ENCODE peak calls at places on chromosome 9, in ten cellular contexts. One of them, this sample, is unnamed.

GRCh38 chr9:82021198-82021597 is 32.6 kb downstream of the SPATA31D1 start:
- DNase-seq in CD8-positive, alpha-beta memory T cell: no peak
- DNase-seq in GM23248: peak; percentile 98
- DNase-seq in dorsolateral prefrontal cortex: no peak
- DNase-seq in hepatocyte: peak; percentile 24
- DNase-seq in kidney: no peak
- DNase-seq in PC-3: peak; percentile 62
- DNase-seq in right lobe of liver: no peak
- DNase-seq in A673: no peak
- DNase-seq in right cardiac atrium: no peak
- DNase-seq in this sample: no peak

GRCh38 chr9:110048976-110049698 is 158.8 kb downstream of the C9orf152 start:
- DNase-seq in GM23248: peak; percentile 66
- DNase-seq in PC-3: peak; percentile 35
- DNase-seq in kidney: peak; percentile 70
- DNase-seq in right lobe of liver: no peak
- DNase-seq in hepatocyte: peak; percentile 36
- DNase-seq in A673: no peak
- DNase-seq in CD8-positive, alpha-beta memory T cell: no peak
- DNase-seq in right cardiac atrium: peak; percentile 64
- DNase-seq in dorsolateral prefrontal cortex: no peak
- DNase-seq in this sample: peak; percentile 55

GRCh38 chr9:4228606-4229005 is 71.3 kb downstream of the GLIS3 start:
- DNase-seq in hepatocyte: peak; percentile 48
- DNase-seq in right lobe of liver: no peak
- DNase-seq in dorsolateral prefrontal cortex: no peak
- DNase-seq in kidney: no peak
- DNase-seq in A673: peak; percentile 22
- DNase-seq in GM23248: peak; percentile 63
- DNase-seq in right cardiac atrium: no peak
- DNase-seq in PC-3: peak; percentile 51
- DNase-seq in CD8-positive, alpha-beta memory T cell: no peak
- DNase-seq in this sample: no peak

GRCh38 chr9:4887556-4887955 is 94.8 kb downstream of the RCL1 start:
- DNase-seq in dorsolateral prefrontal cortex: no peak
- DNase-seq in A673: peak; percentile 7
- DNase-seq in GM23248: peak; percentile 57
- DNase-seq in CD8-positive, alpha-beta memory T cell: no peak
- DNase-seq in right cardiac atrium: peak; percentile 68
- DNase-seq in hepatocyte: no peak
- DNase-seq in right lobe of liver: no peak
- DNase-seq in PC-3: no peak
- DNase-seq in kidney: no peak
- DNase-seq in this sample: peak; percentile 84

GRCh38 chr9:87570000-87570834 is 72.5 kb downstream of the DAPK1 start:
- DNase-seq in kidney: no peak
- DNase-seq in dorsolateral prefrontal cortex: no peak
- DNase-seq in GM23248: no peak
- DNase-seq in hepatocyte: peak; percentile 51
- DNase-seq in PC-3: no peak
- DNase-seq in CD8-positive, alpha-beta memory T cell: no peak
- DNase-seq in A673: no peak
- DNase-seq in right lobe of liver: no peak
- DNase-seq in right cardiac atrium: no peak
- DNase-seq in this sample: no peak

GRCh38 chr9:93709600-93710369 is 133.4 kb downstream of the PHF2 start:
- DNase-seq in A673: no peak
- DNase-seq in CD8-positive, alpha-beta memory T cell: no peak
- DNase-seq in PC-3: no peak
- DNase-seq in dorsolateral prefrontal cortex: no peak
- DNase-seq in kidney: no peak
- DNase-seq in right lobe of liver: no peak
- DNase-seq in right cardiac atrium: no peak
- DNase-seq in GM23248: no peak
- DNase-seq in hepatocyte: no peak
- DNase-seq in this sample: no peak

GRCh38 chr9:120438111-120438510 is 141.9 kb downstream of the CDK5RAP2 start:
- DNase-seq in CD8-positive, alpha-beta memory T cell: no peak
- DNase-seq in right lobe of liver: no peak
- DNase-seq in hepatocyte: no peak
- DNase-seq in right cardiac atrium: no peak
- DNase-seq in GM23248: peak; percentile 28
- DNase-seq in A673: no peak
- DNase-seq in kidney: no peak
- DNase-seq in dorsolateral prefrontal cortex: no peak
- DNase-seq in PC-3: peak; percentile 14
- DNase-seq in this sample: no peak

GRCh38 chr9:138071292-138071691 is 193.7 kb downstream of the CACNA1B start:
- DNase-seq in GM23248: no peak
- DNase-seq in dorsolateral prefrontal cortex: peak; percentile 22
- DNase-seq in A673: no peak
- DNase-seq in right lobe of liver: peak; percentile 40
- DNase-seq in right cardiac atrium: peak; percentile 31
- DNase-seq in PC-3: no peak
- DNase-seq in hepatocyte: no peak
- DNase-seq in CD8-positive, alpha-beta memory T cell: no peak
- DNase-seq in kidney: peak; percentile 22
- DNase-seq in this sample: peak; percentile 41

GRCh38 chr9:130111805-130112204 is 58.1 kb downstream of the GPR107 start:
- DNase-seq in hepatocyte: no peak
- DNase-seq in right cardiac atrium: no peak
- DNase-seq in CD8-positive, alpha-beta memory T cell: no peak
- DNase-seq in GM23248: no peak
- DNase-seq in kidney: peak; percentile 36
- DNase-seq in PC-3: no peak
- DNase-seq in A673: no peak
- DNase-seq in dorsolateral prefrontal cortex: no peak
- DNase-seq in right lobe of liver: no peak
- DNase-seq in this sample: no peak

GRCh38 chr9:77679088-77679487 is 31.0 kb upstream of the GNA14 start:
- DNase-seq in GM23248: peak; percentile 5
- DNase-seq in right cardiac atrium: no peak
- DNase-seq in right lobe of liver: no peak
- DNase-seq in A673: peak; percentile 46
- DNase-seq in PC-3: peak; percentile 6
- DNase-seq in CD8-positive, alpha-beta memory T cell: no peak
- DNase-seq in hepatocyte: no peak
- DNase-seq in kidney: no peak
- DNase-seq in dorsolateral prefrontal cortex: no peak
- DNase-seq in this sample: no peak

GRCh38 chr9:35342221-35342620 is 147.7 kb upstream of the RUSC2 start:
- DNase-seq in right cardiac atrium: no peak
- DNase-seq in hepatocyte: no peak
- DNase-seq in right lobe of liver: no peak
- DNase-seq in CD8-positive, alpha-beta memory T cell: no peak
- DNase-seq in PC-3: no peak
- DNase-seq in A673: no peak
- DNase-seq in kidney: no peak
- DNase-seq in GM23248: peak; percentile 70
- DNase-seq in dorsolateral prefrontal cortex: no peak
- DNase-seq in this sample: no peak
- H3K4me3 ChIP-seq in right cardiac atrium: peak overlapping the region; percentile 39
- H3K4me3 ChIP-seq in hepatocyte: no peak overlapping the region
- H3K4me3 ChIP-seq in right lobe of liver: no peak overlapping the region
- H3K4me3 ChIP-seq in CD8-positive, alpha-beta memory T cell: no peak overlapping the region
- H3K4me3 ChIP-seq in PC-3: no peak overlapping the region
- H3K4me3 ChIP-seq in A673: no peak overlapping the region
- H3K4me3 ChIP-seq in kidney: peak overlapping the region; percentile 38
- H3K4me3 ChIP-seq in GM23248: peak overlapping the region; percentile 49
- H3K4me3 ChIP-seq in dorsolateral prefrontal cortex: peak overlapping the region; percentile 30
- H3K4me3 ChIP-seq in this sample: peak overlapping the region; percentile 9

GRCh38 chr9:133609311-133610098 is at the start of gene FAM163B:
- DNase-seq in hepatocyte: peak; percentile 86
- DNase-seq in right cardiac atrium: peak; percentile 88
- DNase-seq in PC-3: no peak
- DNase-seq in A673: peak; percentile 69
- DNase-seq in kidney: peak; percentile 82
- DNase-seq in dorsolateral prefrontal cortex: peak; percentile 74
- DNase-seq in GM23248: peak; percentile 53
- DNase-seq in right lobe of liver: peak; percentile 65
- DNase-seq in CD8-positive, alpha-beta memory T cell: no peak
- DNase-seq in this sample: no peak
- H3K4me3 ChIP-seq in hepatocyte: no peak within 1 kb of the TSS
- H3K4me3 ChIP-seq in right cardiac atrium: no peak within 1 kb of the TSS
- H3K4me3 ChIP-seq in PC-3: no peak within 1 kb of the TSS
- H3K4me3 ChIP-seq in A673: no peak within 1 kb of the TSS
- H3K4me3 ChIP-seq in kidney: no peak within 1 kb of the TSS
- H3K4me3 ChIP-seq in dorsolateral prefrontal cortex: peak within 1 kb of the TSS; percentile 54
- H3K4me3 ChIP-seq in GM23248: no peak within 1 kb of the TSS
- H3K4me3 ChIP-seq in right lobe of liver: no peak within 1 kb of the TSS
- H3K4me3 ChIP-seq in CD8-positive, alpha-beta memory T cell: no peak within 1 kb of the TSS
- H3K4me3 ChIP-seq in this sample: no peak within 1 kb of the TSS

DNA sequence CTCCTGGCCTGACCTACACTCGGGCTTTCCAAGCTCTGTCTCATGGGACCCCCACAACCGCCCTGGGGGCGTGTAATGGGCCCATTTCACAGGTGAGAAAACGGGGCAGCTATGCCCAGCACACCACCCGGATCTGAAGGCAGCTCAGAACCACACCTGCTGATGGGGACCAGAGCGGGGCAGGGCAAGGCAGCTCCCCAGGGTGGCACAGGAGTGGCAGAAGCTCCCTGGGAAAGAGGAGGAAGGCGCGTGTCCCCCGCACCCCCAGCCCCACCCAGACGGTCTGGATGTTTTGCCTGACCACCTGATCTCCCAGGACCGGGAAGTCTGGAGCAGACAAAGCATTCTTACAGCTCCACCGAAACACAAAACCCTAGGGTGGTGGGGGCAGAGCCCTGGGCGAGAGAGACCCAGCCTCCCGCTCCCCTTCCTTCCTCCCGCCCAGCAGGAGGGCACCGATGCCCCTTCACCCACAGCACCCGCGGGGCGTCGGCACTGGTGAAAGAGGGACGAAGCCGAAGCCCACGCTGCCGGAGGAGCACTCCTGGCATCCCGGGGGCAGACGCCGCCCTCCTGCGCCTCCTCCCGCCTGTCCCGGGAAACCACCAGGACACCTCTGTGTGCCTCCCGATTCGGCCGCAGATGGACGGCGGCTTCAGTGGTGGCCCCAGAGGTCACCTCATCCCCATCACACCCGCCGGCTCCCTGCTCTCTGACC is 14.5 kb downstream of the NOTCH1 start:
- DNase-seq in right lobe of liver: no peak
- DNase-seq in CD8-positive, alpha-beta memory T cell: no peak
- DNase-seq in PC-3: no peak
- DNase-seq in dorsolateral prefrontal cortex: no peak
- DNase-seq in right cardiac atrium: no peak
- DNase-seq in A673: no peak
- DNase-seq in kidney: no peak
- DNase-seq in GM23248: no peak
- DNase-seq in hepatocyte: no peak
- DNase-seq in this sample: no peak
- H3K4me3 ChIP-seq in right lobe of liver: no peak overlapping the region
- H3K4me3 ChIP-seq in CD8-positive, alpha-beta memory T cell: no peak overlapping the region
- H3K4me3 ChIP-seq in PC-3: no peak overlapping the region
- H3K4me3 ChIP-seq in dorsolateral prefrontal cortex: no peak overlapping the region
- H3K4me3 ChIP-seq in right cardiac atrium: no peak overlapping the region
- H3K4me3 ChIP-seq in A673: no peak overlapping the region
- H3K4me3 ChIP-seq in kidney: no peak overlapping the region
- H3K4me3 ChIP-seq in GM23248: no peak overlapping the region
- H3K4me3 ChIP-seq in hepatocyte: no peak overlapping the region
- H3K4me3 ChIP-seq in this sample: no peak overlapping the region

GRCh38 chr9:35078066-35078465 is 1.7 kb downstream of the FANCG start:
- DNase-seq in kidney: no peak
- DNase-seq in dorsolateral prefrontal cortex: no peak
- DNase-seq in right cardiac atrium: no peak
- DNase-seq in CD8-positive, alpha-beta memory T cell: no peak
- DNase-seq in right lobe of liver: no peak
- DNase-seq in A673: no peak
- DNase-seq in hepatocyte: no peak
- DNase-seq in PC-3: no peak
- DNase-seq in GM23248: no peak
- DNase-seq in this sample: no peak
- H3K4me3 ChIP-seq in kidney: no peak overlapping the region
- H3K4me3 ChIP-seq in dorsolateral prefrontal cortex: no peak overlapping the region
- H3K4me3 ChIP-seq in right cardiac atrium: no peak overlapping the region
- H3K4me3 ChIP-seq in CD8-positive, alpha-beta memory T cell: no peak overlapping the region
- H3K4me3 ChIP-seq in right lobe of liver: no peak overlapping the region
- H3K4me3 ChIP-seq in A673: peak overlapping the region; percentile 76
- H3K4me3 ChIP-seq in hepatocyte: no peak overlapping the region
- H3K4me3 ChIP-seq in PC-3: peak overlapping the region; percentile 91
- H3K4me3 ChIP-seq in GM23248: peak overlapping the region; percentile 79
- H3K4me3 ChIP-seq in this sample: no peak overlapping the region

GRCh38 chr9:111900934-111901612 is 4.5 kb downstream of the UGCG start:
- DNase-seq in CD8-positive, alpha-beta memory T cell: no peak
- DNase-seq in dorsolateral prefrontal cortex: no peak
- DNase-seq in PC-3: no peak
- DNase-seq in kidney: no peak
- DNase-seq in right cardiac atrium: no peak
- DNase-seq in right lobe of liver: no peak
- DNase-seq in hepatocyte: no peak
- DNase-seq in A673: no peak
- DNase-seq in GM23248: no peak
- DNase-seq in this sample: no peak
- H3K4me3 ChIP-seq in CD8-positive, alpha-beta memory T cell: no peak overlapping the region
- H3K4me3 ChIP-seq in dorsolateral prefrontal cortex: no peak overlapping the region
- H3K4me3 ChIP-seq in PC-3: no peak overlapping the region
- H3K4me3 ChIP-seq in kidney: peak overlapping the region; percentile 19
- H3K4me3 ChIP-seq in right cardiac atrium: no peak overlapping the region
- H3K4me3 ChIP-seq in right lobe of liver: peak overlapping the region; percentile 88
- H3K4me3 ChIP-seq in hepatocyte: no peak overlapping the region
- H3K4me3 ChIP-seq in A673: no peak overlapping the region
- H3K4me3 ChIP-seq in GM23248: peak overlapping the region; percentile 99
- H3K4me3 ChIP-seq in this sample: no peak overlapping the region

DNA sequence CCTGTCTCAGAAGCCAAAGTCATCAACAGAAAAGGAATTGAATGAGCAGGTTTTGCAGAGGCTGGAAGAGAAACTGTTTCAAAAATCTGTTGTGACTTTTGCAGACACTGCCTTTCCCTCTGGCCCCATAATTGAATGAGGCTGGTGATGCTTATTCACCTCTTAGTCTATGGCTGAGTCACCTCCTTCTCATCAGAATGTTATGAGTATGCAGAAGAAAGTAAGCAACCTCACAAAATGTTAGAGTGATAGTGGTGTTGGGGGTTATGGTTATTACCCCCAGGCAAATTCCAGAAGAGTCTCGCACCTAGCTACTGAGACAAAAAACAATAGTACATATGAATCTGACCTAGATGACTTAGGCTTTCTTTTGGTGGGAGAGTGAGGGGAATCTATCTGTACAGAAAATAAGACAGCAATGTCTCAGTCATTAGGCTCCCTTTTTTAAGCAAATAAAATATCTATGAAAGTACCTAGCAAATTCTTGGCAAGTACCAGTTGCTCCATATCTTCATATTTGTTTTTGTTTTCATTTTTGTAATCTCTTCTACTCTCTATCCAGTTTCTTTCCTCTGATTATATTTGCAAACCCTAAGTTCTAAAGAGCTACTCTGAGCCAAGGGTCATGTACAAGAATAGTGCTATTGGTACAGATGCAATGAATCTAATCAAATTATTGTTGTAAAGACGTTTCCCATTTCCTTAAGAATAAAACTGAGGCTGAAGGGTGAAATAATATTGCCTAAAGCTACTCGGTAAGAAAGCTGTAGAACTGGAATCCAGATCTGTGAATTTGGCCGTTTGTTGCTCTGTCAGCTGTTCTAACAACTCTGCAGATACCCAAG is 498.1 kb upstream of the TNC start:
- DNase-seq in kidney: no peak
- DNase-seq in right cardiac atrium: no peak
- DNase-seq in right lobe of liver: no peak
- DNase-seq in A673: peak; percentile 55
- DNase-seq in CD8-positive, alpha-beta memory T cell: no peak
- DNase-seq in hepatocyte: no peak
- DNase-seq in GM23248: peak; percentile 96
- DNase-seq in dorsolateral prefrontal cortex: no peak
- DNase-seq in PC-3: peak; percentile 92
- DNase-seq in this sample: no peak
- H3K4me3 ChIP-seq in kidney: no peak overlapping the region
- H3K4me3 ChIP-seq in right cardiac atrium: no peak overlapping the region
- H3K4me3 ChIP-seq in right lobe of liver: no peak overlapping the region
- H3K4me3 ChIP-seq in A673: no peak overlapping the region
- H3K4me3 ChIP-seq in CD8-positive, alpha-beta memory T cell: no peak overlapping the region
- H3K4me3 ChIP-seq in hepatocyte: no peak overlapping the region
- H3K4me3 ChIP-seq in GM23248: peak overlapping the region; percentile 9
- H3K4me3 ChIP-seq in dorsolateral prefrontal cortex: no peak overlapping the region
- H3K4me3 ChIP-seq in PC-3: peak overlapping the region; percentile 43
- H3K4me3 ChIP-seq in this sample: no peak overlapping the region